ENCODE peak calls at places on chromosomes 4 and X, in four cellular contexts. O is T-helper 2 cell treated with Interferon-gamma antibody and Interleukin-4, amounts not matched to agents 5 μg/mL and 100 μg/mL, for 36 hours; H is body of pancreas; D is activated CD4-positive, alpha-beta T cell treated with anti-CD3 and anti-CD28 coated beads, Interleukin-2, amount 10 ng/mL, durations not matched to agents 7 days and 5 days. K is an unnamed sample.

GRCh38 chrX:69097451-69098236 is 67.6 kb downstream of the PJA1 start:
- DNase-seq in O (no peak), H (no peak), D (no peak), K (no peak)

GRCh38 chr4:182188622-182189021 is 54.6 kb upstream of the TENM3 start:
- DNase-seq in O (no peak), H (no peak), D (no peak), K (no peak)

GRCh38 chrX:110182362-110182761 is 135.5 kb downstream of the AMMECR1 start:
- DNase-seq in O (no peak), H (no peak), D (no peak), K (no peak)

GRCh38 chr4:67584496-67584895 is 26.0 kb downstream of the STAP1 start:
- DNase-seq in O (no peak), H (no peak), D (no peak), K (no peak)

GRCh38 chr4:128916832-128917231 is 107.3 kb downstream of the JADE1 start:
- DNase-seq in O (no peak), H (peak; percentile 49), D (no peak), K (peak; percentile 41)

GRCh38 chrX:150512426-150512825 is 56.0 kb upstream of the MTM1 start:
- DNase-seq in O (no peak), H (no peak), D (no peak), K (no peak)

GRCh38 chr4:37453004-37453360 is 208.4 kb downstream of the NWD2 start:
- DNase-seq in O (no peak), H (peak; percentile 88), D (peak; percentile 63), K (peak; percentile 64)

GRCh38 chrX:11944486-11944885 is 186.4 kb downstream of the MSL3 start:
- DNase-seq in O (no peak), H (no peak), D (no peak), K (no peak)

GRCh38 chr4:7408166-7408565 is 26.6 kb downstream of the PSAPL1 start:
- DNase-seq in O (no peak), H (no peak), D (no peak), K (no peak)

GRCh38 chr4:182880387-182881356 is 36.5 kb downstream of the DCTD start:
- DNase-seq in O (no peak), H (no peak), D (no peak), K (no peak)

GRCh38 chr4:30605616-30606015 is 114.6 kb upstream of the PCDH7 start:
- DNase-seq in O (no peak), H (no peak), D (no peak), K (no peak)

GRCh38 chr4:8637456-8637984 is 45.0 kb downstream of the CPZ start:
- DNase-seq in O (no peak), H (no peak), D (no peak), K (no peak)

GRCh38 chrX:56564182-56564885 is 907 bp downstream of the UBQLN2 start:
- DNase-seq in O (peak; percentile 52), H (peak; percentile 15), D (peak; percentile 7), K (peak; percentile 42)

GRCh38 chr4:183987987-183988392 is 82.9 kb downstream of the STOX2 start:
- DNase-seq in O (no peak), H (peak; percentile 63), D (no peak), K (no peak)

GRCh38 chr4:180031330-180031729 is 2211.9 kb upstream of the TENM3 start:
- DNase-seq in O (no peak), H (no peak), D (no peak), K (no peak)

GRCh38 chrX:15674514-15674898 is 9.9 kb upstream of the CLTRN start:
- DNase-seq in O (peak; percentile 83), H (peak; percentile 97), D (peak; percentile 88), K (peak; percentile 90)

GRCh38 chr4:73259552-73260140 is 1.0 kb upstream of the ANKRD17 start:
- DNase-seq in O (no peak), H (no peak), D (peak; percentile 6), K (no peak)

GRCh38 chr4:185811509-185812364 is at the start of gene SORBS2:
- DNase-seq in O (no peak), H (peak; percentile 88), D (no peak), K (no peak)

GRCh38 chr4:165515201-165515600 is 136.4 kb downstream of the CPE start:
- DNase-seq in O (no peak), H (no peak), D (no peak), K (no peak)

K was measured in activated CD8-positive, alpha-beta memory T cell treated with anti-CD3 and anti-CD28 coated beads, Interleukin-2, amount 10 ng/mL, durations not matched to agents 7 days and 5 days.